ENCODE peak calls at places on chromosome 11, in four cellular contexts. Q, A, J and O are unnamed samples.

GRCh38 chr11:34327804-34328631 is 29.8 kb downstream of the ABTB2 start:
- DNase-seq in J (no peak), A (no peak), Q (no peak), O (no peak)

GRCh38 chr11:124758355-124759267 is 3.5 kb downstream of the ESAM start:
- DNase-seq in A (peak), J (peak), Q (peak), O (peak)

GRCh38 chr11:66277475-66278391 is at the start of gene CNIH2:
- DNase-seq in Q (peak), A (peak), J (peak), O (peak)

GRCh38 chr11:48049036-48049435 is 68.7 kb downstream of the PTPRJ start:
- DNase-seq in Q (no peak), J (no peak), A (no peak), O (no peak)

GRCh38 chr11:70540196-70540595 is 141.9 kb downstream of the CTTN start:
- DNase-seq in A (no peak), J (no peak), Q (no peak), O (no peak)

GRCh38 chr11:129947474-129947873 is 52.1 kb upstream of the NFRKB start:
- DNase-seq in J (peak), A (peak), Q (no peak), O (no peak)

GRCh38 chr11:36425593-36426206 is 84.4 kb downstream of the TRAF6 start:
- DNase-seq in A (no peak), J (no peak), Q (no peak), O (no peak)

GRCh38 chr11:92527467-92527866 is 302.8 kb downstream of the FAT3 start:
- DNase-seq in A (no peak), Q (peak), J (no peak), O (no peak)

GRCh38 chr11:65615229-65615949 is at the start of gene PCNX3:
- DNase-seq in A (peak), Q (peak), J (peak), O (peak)

GRCh38 chr11:3010521-3011275 is 18.6 kb upstream of the NAP1L4 start:
- DNase-seq in A (no peak), J (no peak), Q (no peak), O (no peak)

GRCh38 chr11:59173080-59173963 is 1.4 kb downstream of the DTX4 start:
- DNase-seq in A (peak), J (peak), Q (peak), O (peak)

GRCh38 chr11:59171508-59172322 is at the start of gene DTX4:
- DNase-seq in J (peak), Q (peak), A (peak), O (peak)

GRCh38 chr11:59173964-59174663 is 2.2 kb downstream of the DTX4 start:
- DNase-seq in A (peak), J (peak), Q (peak), O (peak)

GRCh38 chr11:59174664-59175033 is 2.7 kb downstream of the DTX4 start:
- DNase-seq in Q (peak), J (no peak), A (no peak), O (peak)

DNA sequence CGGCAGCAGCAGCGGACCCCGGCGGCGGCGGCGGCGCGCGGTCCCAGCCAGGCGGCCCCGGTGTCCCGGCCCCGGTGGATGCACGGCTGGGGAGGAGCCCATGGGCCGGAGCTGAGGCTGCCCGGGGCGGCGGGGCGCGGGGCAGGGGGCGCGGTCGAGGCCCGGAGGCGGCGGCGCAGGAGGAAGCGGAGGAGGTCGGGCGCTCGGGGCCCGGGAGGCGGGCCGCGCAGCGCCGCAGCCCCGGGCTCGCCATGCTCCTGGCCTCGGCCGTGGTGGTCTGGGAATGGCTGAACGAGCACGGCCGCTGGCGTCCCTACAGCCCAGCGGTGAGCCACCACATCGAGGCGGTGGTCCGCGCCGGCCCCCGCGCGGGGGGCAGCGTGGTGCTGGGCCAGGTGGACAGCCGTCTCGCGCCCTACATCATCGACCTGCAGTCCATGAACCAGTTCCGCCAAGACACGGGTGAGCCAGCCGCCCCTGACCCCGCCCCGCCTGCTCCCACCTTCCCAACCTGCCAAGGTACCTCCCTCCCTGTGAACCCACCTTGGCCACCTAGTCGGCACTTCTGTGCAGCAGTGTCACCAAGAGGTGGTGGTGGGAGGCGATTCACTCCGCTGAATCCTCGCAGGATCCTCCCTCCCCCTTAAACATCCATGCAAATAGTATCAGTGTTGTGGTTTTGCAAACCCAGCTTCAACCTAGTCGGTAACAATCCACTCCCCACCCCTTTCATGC is 580 bp downstream of the DTX4 start:
- DNase-seq in A (peak), J (peak), Q (peak), O (peak)
- TF ChIP-seq EZH2phosphoT487 in A (no peak), J (no peak), Q (no peak), O (no peak)

DNA sequence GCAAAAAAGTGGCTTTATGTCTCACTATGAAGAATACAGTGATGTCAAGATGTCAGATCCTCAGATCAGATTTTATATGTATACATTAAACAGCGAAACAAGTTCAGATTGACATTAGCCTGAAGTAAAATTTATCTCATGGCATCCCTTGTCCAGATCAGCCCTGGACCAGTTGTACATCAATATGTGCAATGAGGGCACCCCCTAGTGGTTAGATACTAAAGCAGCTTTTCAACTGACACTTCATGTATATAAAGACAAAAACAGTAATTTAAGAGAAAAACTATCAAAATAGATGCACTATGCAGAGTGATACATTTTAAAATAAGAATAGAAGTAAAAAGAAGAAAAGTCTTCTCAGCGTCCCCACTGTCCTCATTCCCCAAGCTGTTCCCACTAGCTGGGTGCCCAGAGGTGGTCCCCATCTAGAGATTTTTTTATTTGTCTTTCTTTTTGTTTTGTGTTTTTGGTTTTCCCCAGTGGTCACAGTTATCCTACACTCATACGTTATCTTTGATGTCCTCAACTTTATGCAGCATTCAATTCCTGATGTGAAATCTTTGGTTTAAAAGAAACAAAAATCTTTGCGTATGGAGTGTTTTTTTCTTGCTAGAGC is 2193.4 kb upstream of the RAG2 start:
- DNase-seq in A (peak), J (peak), Q (peak), O (peak)
- TF ChIP-seq EZH2phosphoT487 in A (no peak), J (no peak), Q (no peak), O (no peak)

DNA sequence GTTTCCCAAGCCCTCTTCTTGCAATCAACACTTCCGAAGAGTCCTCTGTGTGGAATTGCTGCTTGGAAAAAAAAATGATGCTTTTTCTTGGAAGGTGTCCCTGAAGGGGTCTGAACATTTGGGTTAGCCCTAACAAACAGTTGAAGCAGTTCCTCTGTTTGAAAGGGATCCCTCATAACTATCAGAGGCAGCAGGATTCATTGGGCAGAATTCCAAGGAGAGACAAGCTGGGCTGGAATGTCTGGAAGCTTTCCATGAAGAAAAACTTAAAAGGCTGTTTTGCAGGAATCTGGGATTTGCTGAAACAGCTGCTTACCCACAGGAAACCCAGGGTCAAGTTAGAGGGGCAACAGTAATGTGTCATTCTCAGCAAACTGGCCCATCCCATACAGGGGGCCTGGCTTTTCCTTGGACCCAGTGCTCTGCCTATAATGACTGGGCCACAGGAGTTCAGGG is 3.2 kb downstream of the CSNK2A3 start:
- DNase-seq in A (no peak), Q (peak), J (no peak), O (peak)
- TF ChIP-seq EZH2phosphoT487 in A (no peak), Q (no peak), J (no peak), O (no peak)

GRCh38 chr11:1874406-1875092 is 17.1 kb downstream of the PRR33 start:
- DNase-seq in J (no peak), A (no peak), Q (no peak), O (no peak)

GRCh38 chr11:1878134-1879031 is 13.3 kb downstream of the PRR33 start:
- DNase-seq in A (no peak), Q (no peak), J (no peak), O (peak)

GRCh38 chr11:1877211-1878133 is 14.2 kb downstream of the PRR33 start:
- DNase-seq in A (no peak), J (no peak), Q (peak), O (peak)

GRCh38 chr11:1875093-1875785 is 16.5 kb downstream of the PRR33 start:
- DNase-seq in Q (no peak), J (no peak), A (no peak), O (no peak)

DNA sequence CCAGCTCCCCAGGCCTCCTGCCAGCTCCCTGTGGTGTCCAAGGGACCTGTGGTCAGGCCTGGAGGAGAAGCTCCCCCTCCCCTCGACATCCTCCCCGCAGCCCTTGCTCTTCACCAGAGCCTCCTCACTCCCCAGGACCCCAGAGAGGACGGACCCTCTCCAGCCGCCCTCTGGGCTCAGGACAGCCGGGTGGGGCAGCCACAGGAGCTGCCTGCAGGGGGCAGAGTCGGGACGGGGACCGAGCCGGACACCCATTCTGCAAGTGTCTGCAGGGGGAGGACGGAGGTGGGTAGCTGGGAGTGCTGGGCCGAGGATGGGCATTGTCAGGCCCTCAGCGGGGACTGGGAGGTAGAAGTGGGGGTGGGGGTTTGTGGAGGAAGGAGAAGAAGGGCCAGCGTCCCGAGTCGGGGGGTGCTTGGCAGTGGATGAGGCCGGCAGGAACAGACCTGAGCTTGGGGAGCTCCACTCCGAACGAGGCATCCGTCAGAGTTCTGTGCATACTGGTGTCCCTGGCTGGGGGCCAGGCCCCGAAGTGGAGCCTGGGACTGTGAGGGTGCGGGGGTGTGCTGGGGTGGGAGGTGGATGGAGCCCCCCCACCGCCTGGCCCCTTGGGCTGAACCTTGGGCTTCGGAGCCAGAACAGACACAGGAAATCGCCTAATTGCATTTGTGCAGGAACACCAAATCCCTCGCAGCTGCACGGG is 15.2 kb downstream of the PRR33 start:
- DNase-seq in J (peak), A (peak), Q (peak), O (peak)
- TF ChIP-seq EZH2phosphoT487 in J (no peak), A (no peak), Q (no peak), O (no peak)

GRCh38 chr11:62708423-62709261 is 1.2 kb downstream of the GNG3 start:
- DNase-seq in Q (no peak), A (peak), J (no peak), O (peak)
- TF ChIP-seq EZH2phosphoT487 in Q (no peak), A (no peak), J (no peak), O (no peak)